ENCODE peak calls at places on chromosomes 2 and 18, in four cellular contexts. W, C, M and Y are unnamed samples.
A peak's percentile ranks its signal among the peaks of the same experiment; 100 is the strongest.

GRCh38 chr2:100228967-100229366 is 86.6 kb upstream of the AFF3 start:
- DNase-seq in C (no peak), W (no peak), M (no peak), Y (no peak)

GRCh38 chr2:63827749-63828148 is 13.9 kb upstream of the UGP2 start:
- DNase-seq in W (no peak), C (no peak), M (no peak), Y (no peak)

GRCh38 chr2:110770696-110771425 is 38.5 kb downstream of the ACOXL start:
- DNase-seq in C (no peak), W (no peak), M (no peak), Y (no peak)

GRCh38 chr18:78780719-78781600 is 198.7 kb upstream of the SALL3 start:
- DNase-seq in M (no peak), C (no peak), W (no peak), Y (no peak)

GRCh38 chr2:150669492-150669891 is 182.0 kb upstream of the RND3 start:
- DNase-seq in C (no peak), W (no peak), M (no peak), Y (no peak)

GRCh38 chr2:122261923-122262322 is 506.5 kb downstream of the TSN start:
- DNase-seq in C (no peak), M (no peak), W (no peak), Y (peak; percentile 3)

GRCh38 chr2:27091746-27092695 is 5.4 kb downstream of the KHK start:
- DNase-seq in M (no peak), W (no peak), C (no peak), Y (no peak)

GRCh38 chr2:74440005-74440377 is 1.7 kb downstream of the RTKN start:
- DNase-seq in W (no peak), M (peak; percentile 86), C (peak; percentile 82), Y (no peak)

GRCh38 chr2:2931676-2932075 is 445.9 kb downstream of the EIPR1 start:
- DNase-seq in W (no peak), M (no peak), C (no peak), Y (no peak)

GRCh38 chr18:378039-378438 is 110.2 kb upstream of the THOC1 start:
- DNase-seq in W (no peak), M (no peak), C (no peak), Y (no peak)

GRCh38 chr18:77133920-77134496 is 1.4 kb upstream of the MBP start:
- DNase-seq in C (peak; percentile 53), M (peak; percentile 42), W (no peak), Y (no peak)

DNA sequence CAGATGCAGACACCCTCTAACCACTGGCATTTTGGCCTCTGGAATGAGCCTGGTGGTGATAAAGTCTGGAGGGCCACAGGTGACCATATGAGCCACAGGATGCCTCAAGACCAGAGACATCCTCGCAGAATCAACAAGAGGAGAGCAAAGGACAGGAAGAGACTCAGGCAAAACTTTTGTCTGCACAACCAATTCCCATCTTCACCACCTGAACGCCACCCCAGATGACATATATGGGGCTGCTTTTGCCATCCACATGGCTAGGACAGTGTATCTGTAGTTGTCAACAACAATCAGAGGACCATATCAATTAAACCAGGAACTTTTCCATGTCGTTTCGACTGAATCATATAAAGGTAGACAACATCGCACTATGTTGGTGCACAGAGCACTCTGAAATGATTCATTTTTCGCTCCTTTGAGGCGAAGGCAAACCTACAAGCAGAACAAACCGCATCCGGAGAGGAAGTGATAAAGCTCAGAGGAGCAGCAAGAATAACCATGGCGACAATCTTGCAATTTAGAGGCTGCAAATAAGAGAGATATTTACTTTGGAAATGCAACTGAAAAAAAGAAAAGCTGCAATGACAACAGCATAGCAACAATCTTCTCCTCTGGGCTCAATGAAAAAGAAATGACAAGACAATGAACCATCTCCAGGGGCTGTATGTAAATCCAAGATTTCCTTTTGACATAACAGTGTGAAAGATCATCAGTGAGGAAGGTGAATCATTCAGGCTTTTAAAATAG is 204.5 kb downstream of the ARL4C start:
- DNase-seq in M (no peak), W (peak; percentile 95), C (no peak), Y (peak; percentile 73)
- H3K4me3 ChIP-seq in M (no peak overlapping the region), W (peak overlapping the region; percentile 42), C (no peak overlapping the region), Y (peak overlapping the region; percentile 54)

GRCh38 chr2:231396058-231396821 is 730 bp downstream of the B3GNT7 start:
- DNase-seq in C (no peak), M (no peak), W (no peak), Y (no peak)

GRCh38 chr2:231392431-231393148 is 2.9 kb upstream of the B3GNT7 start:
- DNase-seq in C (no peak), W (no peak), M (no peak), Y (no peak)

GRCh38 chr2:231395188-231396057 is at the start of gene B3GNT7:
- DNase-seq in M (no peak), C (no peak), W (no peak), Y (no peak)

GRCh38 chr2:231393149-231394131 is 2.1 kb upstream of the B3GNT7 start:
- DNase-seq in M (no peak), C (no peak), W (no peak), Y (no peak)

DNA sequence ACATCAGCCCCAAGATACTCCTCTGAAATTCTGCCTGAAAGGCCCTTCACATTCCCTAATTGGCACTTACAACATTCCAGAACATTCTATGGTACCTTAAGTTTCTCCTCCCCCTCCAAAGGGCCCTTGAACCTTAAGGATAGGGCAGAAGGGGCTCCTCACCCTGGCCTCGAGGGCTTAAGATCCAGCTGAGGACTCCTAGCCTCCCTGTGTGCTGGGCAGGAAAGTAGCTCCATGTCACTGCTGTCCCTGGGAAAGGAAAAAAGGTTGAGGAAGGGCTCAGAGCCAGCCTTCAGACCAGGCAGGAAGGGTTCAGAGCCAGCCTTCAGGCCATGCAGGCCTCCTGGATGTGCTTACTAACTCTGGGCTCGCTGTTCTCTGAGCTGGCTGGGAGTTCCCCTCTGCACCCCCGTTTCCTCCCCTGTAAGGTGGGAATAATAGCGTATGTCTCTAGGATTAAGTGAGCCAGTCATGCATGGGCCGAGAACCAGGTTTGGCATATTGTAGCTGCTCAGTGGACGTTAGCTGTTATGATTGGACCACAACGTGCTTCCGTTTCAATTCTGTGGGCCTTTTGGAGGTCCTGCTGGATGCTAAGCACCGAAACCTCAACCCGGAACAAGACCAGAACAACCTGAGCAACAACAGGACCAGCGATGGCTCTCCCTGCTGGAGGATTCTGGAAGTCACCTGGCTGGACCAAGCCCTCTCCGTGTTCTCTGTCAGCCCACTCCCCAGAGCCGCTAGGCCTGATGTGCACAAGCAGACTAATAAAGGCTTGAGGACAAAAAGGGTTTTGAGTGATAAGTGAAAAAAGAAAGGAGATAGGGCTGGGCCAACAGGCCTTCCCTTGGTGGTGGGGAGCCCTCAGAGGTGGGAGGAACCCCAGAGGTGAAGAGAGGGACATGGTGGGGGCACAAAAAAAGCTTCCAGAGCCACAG is 1.0 kb upstream of the B3GNT7 start:
- DNase-seq in C (no peak), W (no peak), M (no peak), Y (no peak)
- H3K4me3 ChIP-seq in C (no peak overlapping the region), W (no peak overlapping the region), M (no peak overlapping the region), Y (no peak overlapping the region)

DNA sequence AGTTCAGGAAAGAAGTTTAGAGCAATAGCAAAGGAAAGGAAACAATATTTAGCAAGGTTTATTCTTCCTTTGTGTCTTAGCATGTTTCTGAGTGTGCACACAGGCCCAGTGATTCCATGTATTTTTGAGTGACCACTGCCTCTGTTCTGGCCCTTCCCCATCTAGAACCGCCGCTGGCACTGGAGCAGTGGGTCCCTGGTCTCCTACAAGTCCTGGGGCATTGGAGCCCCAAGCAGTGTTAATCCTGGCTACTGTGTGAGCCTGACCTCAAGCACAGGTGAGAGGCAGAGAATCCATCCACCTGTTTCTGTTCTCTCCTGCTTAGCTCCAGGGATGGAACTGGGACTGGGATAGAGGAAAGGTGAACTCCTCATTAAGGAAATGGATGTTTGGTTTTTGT is 2.4 kb downstream of the REG1A start:
- DNase-seq in W (no peak), C (no peak), M (no peak), Y (no peak)
- H3K4me3 ChIP-seq in W (no peak overlapping the region), C (no peak overlapping the region), M (no peak overlapping the region), Y (no peak overlapping the region)

GRCh38 chr18:50189160-50189559 is 5.8 kb downstream of the MYO5B start:
- DNase-seq in C (no peak), W (no peak), M (no peak), Y (no peak)
- H3K4me3 ChIP-seq in C (no peak overlapping the region), W (no peak overlapping the region), M (no peak overlapping the region), Y (no peak overlapping the region)

GRCh38 chr2:15174567-15174966 is 386.6 kb downstream of the NBAS start:
- DNase-seq in W (no peak), M (no peak), C (no peak), Y (no peak)

GRCh38 chr2:15178946-15179345 is 382.2 kb downstream of the NBAS start:
- DNase-seq in M (no peak), C (no peak), W (peak; percentile 18), Y (no peak)

GRCh38 chr2:15176604-15177003 is 384.5 kb downstream of the NBAS start:
- DNase-seq in M (no peak), C (no peak), W (no peak), Y (no peak)

GRCh38 chr2:15180379-15180778 is 380.8 kb downstream of the NBAS start:
- DNase-seq in M (no peak), C (no peak), W (no peak), Y (no peak)

GRCh38 chr2:15177103-15177502 is 384.0 kb downstream of the NBAS start:
- DNase-seq in W (peak; percentile 84), C (no peak), M (no peak), Y (no peak)
- H3K4me3 ChIP-seq in W (no peak overlapping the region), C (no peak overlapping the region), M (no peak overlapping the region), Y (no peak overlapping the region)

GRCh38 chr2:218982312-218983262 is 2.4 kb downstream of the FEV start:
- DNase-seq in M (no peak), C (no peak), W (no peak), Y (no peak)
- H3K4me3 ChIP-seq in M (peak overlapping the region; percentile 15), C (peak overlapping the region; percentile 44), W (peak overlapping the region; percentile 47), Y (no peak overlapping the region)